ENCODE peak calls at places on chromosome 11, in five cellular contexts. T, H, W, L and J are unnamed samples.

GRCh38 chr11:92495107-92495793 is 270.6 kb downstream of the FAT3 start:
- DNase-seq in T (no peak), H (no peak), W (no peak), L (no peak), J (no peak)

GRCh38 chr11:76152086-76152658 is 54.1 kb downstream of the WNT11 start:
- DNase-seq in T (peak; percentile 92), H (peak; percentile 89), W (peak; percentile 94), L (no peak), J (peak; percentile 71)

GRCh38 chr11:124837491-124837856 is 27.8 kb upstream of the ROBO3 start:
- DNase-seq in T (no peak), H (no peak), W (peak; percentile 30), L (no peak), J (no peak)

GRCh38 chr11:19573666-19574065 is 139.0 kb upstream of the NAV2 start:
- DNase-seq in T (no peak), H (no peak), W (no peak), L (no peak), J (no peak)

GRCh38 chr11:116776522-116776984 is 3.8 kb upstream of the BUD13 start:
- DNase-seq in T (no peak), H (no peak), W (no peak), L (no peak), J (no peak)

GRCh38 chr11:111624602-111625001 is 22.4 kb downstream of the SIK2 start:
- DNase-seq in T (no peak), H (no peak), W (no peak), L (no peak), J (no peak)

GRCh38 chr11:122731500-122731913 is 76.0 kb downstream of the UBASH3B start:
- DNase-seq in T (no peak), H (no peak), W (no peak), L (no peak), J (no peak)

GRCh38 chr11:128411812-128412211 is 175.5 kb downstream of the ETS1 start:
- DNase-seq in T (no peak), H (no peak), W (no peak), L (no peak), J (no peak)

GRCh38 chr11:128157423-128158298 is 429.7 kb downstream of the ETS1 start:
- DNase-seq in T (no peak), H (peak; percentile 55), W (peak; percentile 60), L (peak; percentile 86), J (no peak)

GRCh38 chr11:77503006-77503405 is 29.1 kb upstream of the PAK1 start:
- DNase-seq in T (no peak), H (no peak), W (no peak), L (no peak), J (no peak)

GRCh38 chr11:37449146-37449545 is 851.1 kb upstream of the RAG2 start:
- DNase-seq in T (no peak), H (no peak), W (no peak), L (no peak), J (no peak)

GRCh38 chr11:59394186-59394585 is 32.0 kb downstream of the OR5A2 start:
- DNase-seq in T (no peak), H (no peak), W (no peak), L (no peak), J (no peak)

GRCh38 chr11:32016111-32016510 is 74.8 kb upstream of the RCN1 start:
- DNase-seq in T (no peak), H (no peak), W (no peak), L (no peak), J (no peak)

GRCh38 chr11:38046571-38047135 is 1448.6 kb upstream of the RAG2 start:
- DNase-seq in T (no peak), H (no peak), W (no peak), L (no peak), J (no peak)

GRCh38 chr11:117613521-117613920 is 183.5 kb downstream of the DSCAML1 start:
- DNase-seq in T (no peak), H (no peak), W (no peak), L (no peak), J (no peak)

GRCh38 chr11:69898123-69898522 is 78.9 kb upstream of the FGF3 start:
- DNase-seq in T (no peak), H (no peak), W (no peak), L (no peak), J (no peak)

GRCh38 chr11:117823294-117823940 is 1.1 kb downstream of the FXYD2 start:
- DNase-seq in T (peak; percentile 66), H (no peak), W (no peak), L (no peak), J (no peak)

GRCh38 chr11:69339041-69339733 is 45.2 kb downstream of the MYEOV start:
- DNase-seq in T (peak; percentile 45), H (no peak), W (peak; percentile 13), L (no peak), J (no peak)

GRCh38 chr11:3894128-3894731 is 38.8 kb downstream of the STIM1 start:
- DNase-seq in T (no peak), H (no peak), W (no peak), L (no peak), J (no peak)

GRCh38 chr11:72753341-72754148 is 1.3 kb upstream of the ARAP1 start:
- DNase-seq in T (no peak), H (no peak), W (peak; percentile 40), L (no peak), J (no peak)

GRCh38 chr11:87081358-87081757 is 43.6 kb downstream of the TMEM135 start:
- DNase-seq in T (no peak), H (no peak), W (no peak), L (peak; percentile 7), J (no peak)

GRCh38 chr11:116901211-116901610 is 63.8 kb upstream of the APOA1 start:
- DNase-seq in T (no peak), H (no peak), W (no peak), L (no peak), J (no peak)

GRCh38 chr11:43581370-43582023 is 99.0 kb upstream of the HSD17B12 start:
- DNase-seq in T (no peak), H (no peak), W (no peak), L (no peak), J (no peak)

GRCh38 chr11:46272816-46273427 is 4.5 kb upstream of the CREB3L1 start:
- DNase-seq in T (peak; percentile 81), H (no peak), W (peak; percentile 84), L (peak; percentile 51), J (no peak)

GRCh38 chr11:124977006-124977405 is 23.0 kb downstream of the CCDC15 start:
- DNase-seq in T (no peak), H (no peak), W (no peak), L (no peak), J (no peak)

GRCh38 chr11:46144741-46145140 is 23.5 kb upstream of the PHF21A start:
- DNase-seq in T (no peak), H (no peak), W (no peak), L (no peak), J (no peak)

GRCh38 chr11:130124096-130124495 is 35.5 kb upstream of the ST14 start:
- DNase-seq in T (peak; percentile 90), H (no peak), W (no peak), L (no peak), J (peak; percentile 51)

GRCh38 chr11:63813563-63814382 is 517 bp downstream of the SPINDOC start:
- DNase-seq in T (peak; percentile 69), H (peak; percentile 23), W (peak; percentile 55), L (no peak), J (no peak)